ENCODE peak calls at places on chromosomes 5 and 9, in eight cellular contexts. R, J, M, A, D, T, W and H are unnamed samples.

GRCh38 chr5:129960831-129961230 is 56.6 kb downstream of the CHSY3 start:
- DNase-seq in R (no peak), J (no peak), M (no peak), A (no peak), D (no peak), T (no peak), W (peak), H (no peak)

GRCh38 chr9:18549772-18550171 is 75.8 kb downstream of the ADAMTSL1 start:
- DNase-seq in R (no peak), J (no peak), M (no peak), A (no peak), D (no peak), T (no peak), W (no peak), H (no peak)

GRCh38 chr9:18338042-18338441 is 135.9 kb upstream of the ADAMTSL1 start:
- DNase-seq in R (no peak), J (no peak), M (peak), A (no peak), D (no peak), T (no peak), W (no peak), H (peak)

GRCh38 chr5:111602817-111603445 is 90.6 kb upstream of the STARD4 start:
- DNase-seq in R (no peak), J (no peak), M (peak), A (no peak), D (no peak), T (no peak), W (no peak), H (peak)

GRCh38 chr9:107312651-107313050 is 29.6 kb downstream of the RAD23B start:
- DNase-seq in R (no peak), J (no peak), M (peak), A (peak), D (peak), T (peak), W (peak), H (no peak)

GRCh38 chr5:79181419-79182022 is 54.4 kb upstream of the JMY start:
- DNase-seq in R (no peak), J (no peak), M (peak), A (no peak), D (no peak), T (no peak), W (peak), H (no peak)

GRCh38 chr9:105662184-105663104 is at the start of gene TAL2:
- DNase-seq in R (no peak), J (no peak), M (no peak), A (no peak), D (no peak), T (no peak), W (no peak), H (no peak)

GRCh38 chr5:110865400-110866094 is 126.7 kb downstream of the SLC25A46 start:
- DNase-seq in R (no peak), J (no peak), M (peak), A (no peak), D (no peak), T (peak), W (peak), H (no peak)

GRCh38 chr9:73869261-73869660 is 627.9 kb upstream of the RORB start:
- DNase-seq in R (no peak), J (no peak), M (peak), A (no peak), D (no peak), T (no peak), W (peak), H (peak)

GRCh38 chr5:95858023-95858461 is 35.5 kb upstream of the GLRX start:
- DNase-seq in R (no peak), J (no peak), M (peak), A (peak), D (no peak), T (no peak), W (peak), H (peak)

GRCh38 chr5:159908201-159908940 is 7.9 kb upstream of the ADRA1B start:
- DNase-seq in R (no peak), J (no peak), M (peak), A (no peak), D (no peak), T (no peak), W (peak), H (peak)

GRCh38 chr9:68978054-68978453 is 35.9 kb downstream of the PRKACG start:
- DNase-seq in R (no peak), J (peak), M (no peak), A (no peak), D (no peak), T (no peak), W (no peak), H (no peak)

GRCh38 chr5:139377226-139377625 is 5.9 kb downstream of the SLC23A1 start:
- DNase-seq in R (no peak), J (no peak), M (no peak), A (no peak), D (no peak), T (no peak), W (no peak), H (no peak)

GRCh38 chr9:18368206-18368605 is 105.7 kb upstream of the ADAMTSL1 start:
- DNase-seq in R (no peak), J (no peak), M (peak), A (no peak), D (peak), T (no peak), W (no peak), H (no peak)

GRCh38 chr9:123929177-123929869 is 603 bp downstream of the DENND1A start:
- DNase-seq in R (no peak), J (peak), M (no peak), A (peak), D (no peak), T (no peak), W (no peak), H (no peak)

GRCh38 chr5:151905639-151906038 is 19.0 kb downstream of the GLRA1 start:
- DNase-seq in R (no peak), J (no peak), M (no peak), A (no peak), D (peak), T (no peak), W (no peak), H (no peak)

GRCh38 chr5:74801941-74802340 is 34.9 kb downstream of the NSA2 start:
- DNase-seq in R (no peak), J (no peak), M (no peak), A (no peak), D (no peak), T (no peak), W (no peak), H (no peak)

GRCh38 chr9:4750021-4750673 is 9.1 kb upstream of the AK3 start:
- DNase-seq in R (no peak), J (no peak), M (peak), A (no peak), D (no peak), T (no peak), W (peak), H (peak)

GRCh38 chr9:71692337-71692736 is 76.0 kb downstream of the CEMIP2 start:
- DNase-seq in R (peak), J (no peak), M (peak), A (no peak), D (no peak), T (no peak), W (peak), H (no peak)

GRCh38 chr5:25006734-25007133 is 362.0 kb upstream of the CDH10 start:
- DNase-seq in R (no peak), J (no peak), M (no peak), A (no peak), D (no peak), T (no peak), W (peak), H (peak)

GRCh38 chr5:143498821-143499220 is 95.3 kb upstream of the NR3C1 start:
- DNase-seq in R (no peak), J (no peak), M (no peak), A (no peak), D (no peak), T (no peak), W (no peak), H (no peak)

GRCh38 chr5:135934939-135935338 is 19.8 kb downstream of the LECT2 start:
- DNase-seq in R (no peak), J (no peak), M (peak), A (no peak), D (no peak), T (no peak), W (peak), H (peak)

GRCh38 chr5:69364850-69365249 is 4.5 kb downstream of the AK6 start:
- DNase-seq in R (no peak), J (no peak), M (no peak), A (no peak), D (no peak), T (no peak), W (no peak), H (no peak)

GRCh38 chr5:69364414-69364813 is 4.9 kb downstream of the AK6 start:
- DNase-seq in R (no peak), J (no peak), M (peak), A (no peak), D (no peak), T (no peak), W (peak), H (no peak)

GRCh38 chr5:69368458-69369368 is 607 bp downstream of the AK6 start:
- DNase-seq in R (no peak), J (no peak), M (peak), A (no peak), D (no peak), T (no peak), W (no peak), H (peak)

GRCh38 chr5:69369369-69370121 is at the start of the genes AK6, RAD17 and TAF9:
- DNase-seq in R (peak), J (peak), M (peak), A (peak), D (peak), T (peak), W (peak), H (peak)

GRCh38 chr5:69367697-69368279 is 1.5 kb downstream of the AK6 start:
- DNase-seq in R (no peak), J (no peak), M (no peak), A (no peak), D (no peak), T (no peak), W (no peak), H (no peak)
- H3K4me3 ChIP-seq in R (peak), J (peak), M (peak), A (peak), D (peak), T (peak), W (peak), H (peak)

DNA sequence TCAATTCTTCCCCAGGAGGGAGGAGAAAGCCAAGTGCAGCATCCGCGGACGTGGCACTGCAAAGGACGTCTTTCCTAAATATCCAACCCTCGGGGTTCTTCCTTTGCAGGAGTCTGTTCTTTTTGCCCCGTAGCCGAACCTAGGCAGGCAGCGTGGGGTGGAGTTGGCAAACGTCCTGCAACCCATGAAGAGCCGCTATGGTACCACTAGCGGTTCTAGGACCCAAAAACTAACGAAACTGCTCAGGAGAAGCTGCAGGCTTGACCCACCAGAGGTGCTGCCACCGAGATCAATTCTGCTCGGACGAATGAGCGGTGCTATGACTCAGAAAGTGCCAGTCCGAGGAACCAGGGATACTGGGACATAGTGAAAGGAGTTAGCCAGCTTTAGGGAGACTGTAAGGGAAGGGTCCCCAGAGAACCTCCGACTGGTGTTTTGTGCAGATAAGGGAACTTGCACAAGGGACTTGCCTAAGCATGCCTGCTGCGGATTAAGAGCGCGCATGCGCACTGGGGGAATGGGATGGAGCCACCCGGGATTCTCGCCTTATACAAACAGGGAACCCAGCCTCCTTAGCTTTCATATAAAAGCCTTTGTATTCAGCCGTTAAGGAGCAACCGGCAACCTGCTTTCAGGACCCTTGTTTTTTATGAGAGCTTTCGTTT is 32.7 kb downstream of the ANXA2R start:
- DNase-seq in R (peak), J (peak), M (peak), A (peak), D (no peak), T (peak), W (peak), H (peak)
- TF ChIP-seq CTCF in R (peak), J (no peak), M (no peak), A (no peak), D (no peak), T (no peak), W (no peak), H (no peak)

GRCh38 chr9:133538851-133539250 is 4.3 kb downstream of the ADAMTSL2 start:
- DNase-seq in R (no peak), J (no peak), M (no peak), A (no peak), D (no peak), T (no peak), W (no peak), H (no peak)
- H3K4me3 ChIP-seq in R (peak), J (no peak), M (no peak), A (peak), D (no peak), T (no peak), W (no peak), H (no peak)

DNA sequence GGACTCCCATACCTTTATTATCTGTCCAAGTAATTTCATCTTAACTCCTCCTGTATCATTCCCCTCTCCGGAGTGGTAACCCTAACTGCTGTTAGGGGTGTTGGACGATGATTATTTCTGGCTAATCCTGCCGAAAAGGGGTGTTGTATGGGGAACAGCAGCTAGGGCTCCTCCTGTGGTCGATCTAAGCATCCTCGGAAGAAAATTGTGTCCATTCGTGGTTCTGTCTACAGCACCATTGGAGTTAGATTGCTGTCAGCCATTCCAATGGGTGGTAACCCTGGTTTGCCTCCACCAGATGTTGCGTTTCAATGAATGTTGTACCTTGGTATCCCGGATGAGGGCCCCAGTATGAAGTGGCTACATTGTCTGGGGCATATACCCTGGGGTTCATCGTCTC is 35.6 kb upstream of the LMNB1 start:
- DNase-seq in R (no peak), J (no peak), M (no peak), A (no peak), D (no peak), T (no peak), W (no peak), H (no peak)
- TF ChIP-seq CTCF in R (no peak), J (no peak), M (peak), A (no peak), D (no peak), T (no peak), W (no peak), H (no peak)

GRCh38 chr5:3594514-3595101 is 1.0 kb upstream of the IRX1 start:
- DNase-seq in R (no peak), J (no peak), M (no peak), A (no peak), D (no peak), T (no peak), W (no peak), H (no peak)

GRCh38 chr5:3592298-3592697 is 3.3 kb upstream of the IRX1 start:
- DNase-seq in R (no peak), J (no peak), M (no peak), A (no peak), D (no peak), T (no peak), W (no peak), H (no peak)

GRCh38 chr5:3590967-3591900 is 4.4 kb upstream of the IRX1 start:
- DNase-seq in R (no peak), J (no peak), M (no peak), A (no peak), D (no peak), T (no peak), W (no peak), H (no peak)

GRCh38 chr5:3593771-3594513 is 1.7 kb upstream of the IRX1 start:
- DNase-seq in R (no peak), J (no peak), M (no peak), A (no peak), D (no peak), T (no peak), W (no peak), H (no peak)

DNA sequence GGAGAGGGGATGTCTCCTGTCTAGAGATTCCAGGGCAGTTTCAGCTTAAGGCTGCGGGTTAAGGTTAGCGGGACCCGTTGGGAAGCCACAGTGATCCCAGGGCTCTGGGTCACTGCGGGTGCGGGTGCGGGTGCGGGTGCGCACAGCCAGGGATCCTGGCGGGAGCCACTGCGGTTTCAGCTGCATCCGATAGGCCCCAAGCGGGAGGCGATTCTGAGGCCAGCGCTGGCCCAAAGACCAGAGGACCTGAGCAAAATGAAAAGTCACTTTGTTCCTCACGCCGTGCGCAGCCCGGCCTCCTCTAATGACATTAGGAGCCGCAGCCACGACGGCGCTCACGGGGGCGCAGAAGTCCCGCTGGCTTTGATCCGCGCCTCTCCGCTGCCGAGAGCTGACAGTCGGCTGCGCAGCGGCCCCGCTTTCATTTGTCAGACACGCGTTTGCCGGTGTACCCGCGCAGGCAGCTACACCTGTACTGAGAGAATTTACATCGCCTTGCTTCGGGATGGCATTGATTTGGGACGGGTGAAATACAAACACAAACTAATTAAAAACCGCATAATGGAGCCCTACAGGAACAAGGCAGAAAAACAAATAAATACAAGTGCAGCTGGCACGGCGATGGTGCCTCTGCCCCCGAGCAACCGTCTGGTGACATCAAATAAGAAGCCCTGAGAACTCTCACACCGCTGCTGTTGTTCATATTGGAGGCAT is 5.2 kb upstream of the IRX1 start:
- DNase-seq in R (no peak), J (no peak), M (no peak), A (no peak), D (no peak), T (no peak), W (no peak), H (no peak)
- H3K4me3 ChIP-seq in R (peak), J (no peak), M (no peak), A (peak), D (no peak), T (no peak), W (no peak), H (no peak)

GRCh38 chr9:92438900-92439526 is 14.7 kb upstream of the OMD start:
- DNase-seq in R (no peak), J (no peak), M (peak), A (no peak), D (no peak), T (no peak), W (peak), H (peak)
- TF ChIP-seq CTCF in R (peak), J (no peak), M (no peak), A (peak), D (peak), T (no peak), W (peak), H (peak)

GRCh38 chr9:95030344-95030743 is 287.2 kb downstream of the FANCC start:
- DNase-seq in R (no peak), J (no peak), M (no peak), A (no peak), D (no peak), T (no peak), W (no peak), H (no peak)
- H3K4me3 ChIP-seq in R (no peak), J (no peak), M (no peak), A (peak), D (no peak), T (no peak), W (no peak), H (no peak)

DNA sequence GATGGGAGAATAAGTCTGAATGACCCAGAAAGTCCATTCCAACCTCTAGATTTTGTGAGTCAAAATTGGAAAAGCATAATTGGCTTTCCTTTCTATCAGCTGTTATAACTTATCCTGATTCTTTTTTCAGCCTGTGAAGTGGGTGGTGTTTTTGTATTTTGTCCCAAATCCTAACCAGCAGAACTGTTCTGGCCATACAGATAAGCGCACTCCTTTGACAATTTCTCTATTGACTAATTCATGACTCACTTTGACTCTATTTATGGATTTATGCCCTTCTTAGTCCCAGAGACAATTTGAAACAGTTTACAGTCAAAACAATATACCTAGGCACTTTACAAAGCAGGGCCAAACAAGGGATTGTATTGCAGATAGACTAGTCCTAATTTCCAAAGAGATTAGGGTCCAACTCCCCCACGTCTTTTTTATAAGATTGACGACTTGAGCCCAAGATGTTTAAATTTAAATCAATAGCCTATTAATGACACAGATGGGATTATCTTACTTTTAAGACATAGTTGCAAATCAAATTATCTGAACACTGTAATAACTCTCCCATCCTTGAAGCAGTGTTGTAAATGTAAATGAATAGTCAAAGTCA is 301.7 kb upstream of the SEMA6A start:
- DNase-seq in R (no peak), J (no peak), M (peak), A (no peak), D (no peak), T (no peak), W (no peak), H (no peak)
- TF ChIP-seq CTCF in R (no peak), J (no peak), M (no peak), A (no peak), D (no peak), T (no peak), W (no peak), H (no peak)